ENCODE peak calls at places on chromosomes 3 and 15, in eight cellular contexts. J, W, G, L, K, D, O and B are unnamed samples.

GRCh38 chr3:43695863-43696262 is 5.1 kb downstream of the ABHD5 start:
- DNase-seq in J (no peak), W (no peak), G (no peak), L (no peak), K (no peak), D (no peak), O (no peak), B (no peak)

GRCh38 chr15:98954411-98954810 is 53.2 kb downstream of the PGPEP1L start:
- DNase-seq in J (no peak), W (no peak), G (peak; percentile 88), L (no peak), K (no peak), D (no peak), O (peak; percentile 88), B (peak; percentile 92)

GRCh38 chr3:59608356-59608755 is 558.5 kb upstream of the CFAP20DC start:
- DNase-seq in J (no peak), W (no peak), G (no peak), L (no peak), K (no peak), D (no peak), O (no peak), B (no peak)

GRCh38 chr15:40815042-40815678 is 7.9 kb upstream of the DNAJC17 start:
- DNase-seq in J (no peak), W (no peak), G (no peak), L (no peak), K (no peak), D (no peak), O (peak; percentile 55), B (peak; percentile 82)

GRCh38 chr3:183468424-183468823 is 40.0 kb upstream of the MCF2L2 start:
- DNase-seq in J (no peak), W (no peak), G (no peak), L (no peak), K (no peak), D (no peak), O (no peak), B (no peak)

GRCh38 chr3:60176614-60177013 is 1074.6 kb downstream of the FHIT start:
- DNase-seq in J (no peak), W (no peak), G (no peak), L (no peak), K (no peak), D (no peak), O (no peak), B (no peak)

GRCh38 chr3:40494698-40495097 is 11.1 kb upstream of the ZNF620 start:
- DNase-seq in J (no peak), W (no peak), G (no peak), L (no peak), K (no peak), D (no peak), O (no peak), B (no peak)

GRCh38 chr3:184642623-184643308 is 69.1 kb downstream of the MAGEF1 start:
- DNase-seq in J (no peak), W (no peak), G (no peak), L (no peak), K (no peak), D (no peak), O (peak; percentile 21), B (no peak)

GRCh38 chr3:152961323-152961722 is 126.4 kb downstream of the P2RY1 start:
- DNase-seq in J (peak; percentile 75), W (no peak), G (peak; percentile 0), L (peak; percentile 82), K (peak; percentile 35), D (no peak), O (no peak), B (peak; percentile 29)

GRCh38 chr3:143439785-143440184 is 320.2 kb downstream of the CHST2 start:
- DNase-seq in J (no peak), W (no peak), G (no peak), L (no peak), K (no peak), D (no peak), O (no peak), B (peak; percentile 32)

GRCh38 chr3:52983336-52983807 is 62.5 kb downstream of the SFMBT1 start:
- DNase-seq in J (no peak), W (peak; percentile 46), G (no peak), L (no peak), K (no peak), D (peak; percentile 46), O (no peak), B (no peak)

GRCh38 chr3:95705786-95706418 is 1108.5 kb upstream of the EPHA6 start:
- DNase-seq in J (no peak), W (no peak), G (no peak), L (peak; percentile 55), K (no peak), D (no peak), O (no peak), B (peak; percentile 33)

GRCh38 chr3:62370112-62371031 is 3.0 kb downstream of the FEZF2 start:
- DNase-seq in J (no peak), W (no peak), G (no peak), L (no peak), K (no peak), D (no peak), O (no peak), B (no peak)

GRCh38 chr3:52178537-52178936 is 19.4 kb upstream of the ALAS1 start:
- DNase-seq in J (no peak), W (no peak), G (no peak), L (no peak), K (no peak), D (no peak), O (no peak), B (no peak)